ENCODE peak calls at places on chromosomes 11 and 22, in nine cellular contexts. I, W, Y, C, K, D, X, M and N are unnamed samples.

GRCh38 chr22:39746600-39747262 is 146.8 kb downstream of the ENTHD1 start:
- DNase-seq in D (no peak), I (no peak), X (no peak), K (no peak), M (no peak), Y (no peak), W (no peak), C (no peak), N (no peak)

GRCh38 chr11:41309716-41310115 is 149.7 kb downstream of the LRRC4C start:
- DNase-seq in X (no peak), M (no peak), Y (no peak), C (no peak), I (no peak), K (no peak), D (no peak), W (no peak), N (no peak)

GRCh38 chr11:120306519-120307242 is 18.4 kb upstream of the TLCD5 start:
- DNase-seq in C (peak; percentile 85), K (no peak), W (peak; percentile 88), M (peak; percentile 96), X (peak; percentile 89), I (no peak), D (peak; percentile 93), Y (no peak), N (no peak)

GRCh38 chr11:46537851-46538295 is 56.0 kb downstream of the AMBRA1 start:
- DNase-seq in K (peak; percentile 71), W (peak; percentile 76), I (no peak), D (peak; percentile 63), X (peak; percentile 92), Y (peak; percentile 62), C (peak; percentile 72), M (peak; percentile 73), N (peak; percentile 64)

GRCh38 chr22:37930270-37930951 is 23.0 kb downstream of the C22orf23 start:
- DNase-seq in X (peak; percentile 56), W (peak; percentile 14), C (no peak), D (no peak), I (no peak), M (peak; percentile 97), Y (no peak), K (peak; percentile 58), N (no peak)

GRCh38 chr11:46684364-46684763 is 16.1 kb downstream of the ARHGAP1 start:
- DNase-seq in D (no peak), M (peak; percentile 85), K (no peak), Y (no peak), I (no peak), C (no peak), X (no peak), W (no peak), N (no peak)

GRCh38 chr22:20271114-20271994 is 3.2 kb upstream of the RTN4R start:
- DNase-seq in C (no peak), M (no peak), Y (no peak), D (no peak), X (no peak), I (no peak), W (no peak), K (no peak), N (no peak)

GRCh38 chr11:68313574-68314202 is 1.3 kb downstream of the LRP5 start:
- DNase-seq in M (peak; percentile 76), Y (peak; percentile 39), C (peak; percentile 30), X (peak; percentile 36), D (peak; percentile 39), I (no peak), K (no peak), W (no peak), N (peak; percentile 52)

GRCh38 chr22:20549232-20549841 is 41.9 kb downstream of the MED15 start:
- DNase-seq in X (no peak), D (peak; percentile 58), I (no peak), W (no peak), M (no peak), C (peak; percentile 46), Y (no peak), K (no peak), N (no peak)

GRCh38 chr11:95322546-95322945 is 91.5 kb upstream of the SESN3 start:
- DNase-seq in C (peak; percentile 56), K (no peak), X (no peak), M (peak; percentile 85), Y (no peak), W (no peak), D (peak; percentile 88), I (no peak), N (no peak)

GRCh38 chr11:1845571-1846452 is 7.0 kb downstream of the TNNI2 start:
- DNase-seq in I (no peak), M (no peak), D (no peak), C (no peak), Y (no peak), W (no peak), X (no peak), K (no peak), N (no peak)

GRCh38 chr11:3972431-3972830 is 117.0 kb downstream of the STIM1 start:
- DNase-seq in Y (no peak), W (no peak), M (no peak), I (no peak), C (no peak), D (no peak), K (no peak), X (no peak), N (no peak)

GRCh38 chr22:44846726-44847275 is 94.4 kb downstream of the ARHGAP8 start:
- DNase-seq in C (no peak), Y (no peak), M (peak; percentile 27), D (no peak), W (no peak), K (no peak), X (no peak), I (no peak), N (no peak)

GRCh38 chr11:2261436-2262230 is 8.8 kb downstream of the ASCL2 start:
- DNase-seq in X (no peak), K (no peak), M (peak; percentile 80), C (no peak), D (no peak), W (no peak), I (no peak), Y (peak; percentile 15), N (no peak)

GRCh38 chr11:112044961-112045360 is 19.8 kb downstream of the DLAT start:
- DNase-seq in X (no peak), K (no peak), M (no peak), D (no peak), Y (no peak), C (no peak), I (no peak), W (no peak), N (no peak)

DNA sequence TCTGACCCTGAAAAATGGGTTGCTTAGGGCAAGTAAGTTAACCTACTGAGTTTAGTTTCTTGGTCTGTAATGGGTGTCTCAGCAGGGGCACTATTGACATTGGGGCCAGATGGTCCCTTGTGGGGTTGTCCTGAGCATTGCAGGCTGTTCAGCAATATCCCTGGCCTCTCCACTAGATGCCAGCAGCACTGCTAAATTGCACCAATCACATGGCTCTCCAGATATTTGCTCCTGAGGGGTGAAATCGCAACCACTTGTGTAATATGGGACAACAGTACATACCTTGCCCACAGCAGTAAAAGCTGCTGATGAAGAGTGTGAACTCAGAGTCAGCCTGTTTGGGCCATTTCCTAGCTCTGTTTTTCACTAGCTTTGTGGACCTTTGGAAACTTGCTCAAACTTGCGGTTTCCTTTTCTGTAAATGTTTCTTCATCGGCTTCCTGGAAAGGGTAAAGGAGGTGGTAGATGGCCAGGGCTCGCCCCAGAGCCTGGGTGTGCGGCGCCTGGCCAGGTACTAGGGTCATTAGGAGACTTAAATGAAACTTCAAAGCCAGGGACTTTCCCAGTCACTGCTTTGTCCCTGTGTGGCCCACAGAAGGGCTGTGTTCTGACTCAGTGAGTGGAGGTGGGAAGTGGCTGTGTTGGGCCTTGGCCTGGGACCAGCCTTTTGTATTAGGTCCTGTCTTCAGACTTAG is 13.0 kb downstream of the NCF4 start:
- DNase-seq in K (peak; percentile 37), I (no peak), Y (no peak), C (peak; percentile 20), W (peak; percentile 57), M (peak; percentile 98), D (peak; percentile 49), X (peak; percentile 50), N (no peak)
- TF ChIP-seq CTCF in K (no peak), I (peak; percentile 46), Y (no peak), C (peak; percentile 52), W (peak; percentile 71), M (peak; percentile 79), D (peak; percentile 55), X (peak; percentile 61), N (no peak)

GRCh38 chr22:32674925-32675825 is 126.3 kb upstream of the TIMP3 start:
- DNase-seq in K (no peak), C (peak; percentile 14), Y (no peak), I (no peak), D (no peak), M (peak; percentile 86), X (no peak), W (no peak), N (no peak)
- TF ChIP-seq CTCF in K (no peak), C (peak; percentile 15), Y (no peak), I (no peak), D (peak; percentile 24), M (peak; percentile 40), X (no peak), W (peak; percentile 28), N (no peak)

DNA sequence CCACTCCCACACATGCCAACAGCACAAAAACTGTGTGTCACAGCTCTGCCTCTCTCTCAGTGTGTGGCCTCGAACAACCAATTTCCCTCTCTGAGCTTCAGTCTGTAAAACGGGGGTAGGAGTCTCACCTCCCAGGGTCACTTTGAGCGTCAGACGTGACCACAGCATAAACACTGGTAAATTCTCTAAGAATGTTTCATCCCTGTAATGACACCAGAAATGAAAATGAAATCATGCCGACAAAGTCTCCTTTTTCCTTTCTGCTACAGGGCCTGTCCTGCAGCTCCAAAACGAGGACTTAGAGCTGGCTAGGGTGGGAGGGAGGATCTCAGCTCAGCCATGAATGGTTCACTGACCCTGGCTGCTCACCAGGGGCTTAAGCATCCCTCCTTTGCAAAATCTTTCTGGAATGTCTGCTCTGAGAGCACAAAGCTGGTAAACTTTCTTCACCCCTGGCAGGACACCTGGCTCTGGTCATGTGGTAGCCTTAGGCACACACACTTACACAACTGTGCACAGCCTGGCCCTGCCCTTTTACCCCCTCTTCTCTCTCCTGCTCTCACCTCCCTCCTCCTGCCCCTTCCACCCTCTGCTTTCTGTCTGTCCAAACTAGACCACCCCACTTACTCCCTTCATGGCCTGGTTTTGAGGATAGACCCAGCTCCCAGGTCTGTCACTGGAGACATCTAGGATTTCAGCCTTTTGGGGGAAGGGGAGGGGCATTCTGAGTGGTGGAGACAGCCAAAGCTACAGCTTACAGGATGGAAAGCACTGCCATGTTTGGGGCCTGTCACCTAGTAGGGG is 12.3 kb upstream of the TSKU start:
- DNase-seq in D (peak; percentile 98), W (peak; percentile 94), K (no peak), M (peak; percentile 93), C (peak; percentile 98), I (peak; percentile 72), Y (peak; percentile 77), X (no peak), N (no peak)
- TF ChIP-seq CTCF in D (no peak), W (no peak), K (no peak), M (no peak), C (no peak), I (no peak), Y (no peak), X (no peak), N (no peak)

DNA sequence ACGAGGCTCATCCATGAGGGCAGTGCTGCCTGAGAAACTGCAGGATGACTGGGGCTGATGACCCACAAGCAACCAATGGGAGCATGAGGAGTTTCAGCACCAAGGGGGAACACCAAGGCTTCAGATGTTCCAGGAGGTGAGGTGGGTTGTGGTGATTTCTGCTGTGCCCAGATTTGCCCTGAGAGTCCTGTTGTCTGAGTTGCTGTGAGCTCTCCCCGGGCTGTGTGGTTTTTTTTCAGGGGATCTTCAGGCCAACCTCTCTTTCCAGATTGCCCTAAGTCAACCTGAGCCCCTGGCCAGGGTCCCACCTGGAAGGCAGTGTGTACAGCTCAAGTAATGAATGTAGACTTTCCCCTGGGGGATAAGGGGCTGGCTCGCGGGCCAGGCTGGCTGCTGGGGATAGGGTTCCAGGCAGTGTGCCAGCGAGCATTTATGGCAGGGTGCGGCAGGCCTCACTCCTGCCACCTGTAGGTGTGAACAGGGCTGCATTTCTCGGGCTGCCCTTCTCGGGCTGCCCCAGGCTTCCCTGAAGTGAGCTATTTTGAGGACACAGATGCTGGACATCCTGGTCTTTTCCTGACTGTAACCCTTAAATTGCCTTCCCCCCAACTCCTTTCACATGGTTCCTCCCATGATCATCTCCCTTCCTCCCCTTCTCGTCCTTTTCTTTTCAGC is 9.8 kb downstream of the SLC22A6 start:
- DNase-seq in D (no peak), Y (peak; percentile 40), X (peak; percentile 76), I (no peak), K (peak; percentile 34), M (no peak), W (no peak), C (no peak), N (peak; percentile 54)
- TF ChIP-seq CTCF in D (no peak), Y (no peak), X (peak; percentile 79), I (no peak), K (no peak), M (peak; percentile 27), W (peak; percentile 65), C (peak; percentile 36), N (no peak)